ENCODE peak calls at places on chromosome 7, in eight cellular contexts. R is GF-D8, W is chondrocyte, L is psoas muscle, M is amniotic stem cell, A is Kasumi-1, X is adrenal gland, T is sigmoid colon. Z is an unnamed sample.
A peak's percentile ranks its signal among the peaks of the same experiment; 100 is the strongest.

GRCh38 chr7:40793132-40793531 is 658.3 kb downstream of the SUGCT start:
- DNase-seq in A (no peak), M (no peak), R (no peak), W (no peak), T (no peak), X (no peak), L (no peak), Z (no peak)

GRCh38 chr7:69373171-69374035 is 224.9 kb upstream of the AUTS2 start:
- DNase-seq in M (no peak), W (no peak), A (no peak), T (no peak), L (no peak), X (no peak), R (peak; percentile 78), Z (no peak)

GRCh38 chr7:45140827-45141226 is 16.8 kb upstream of the RAMP3 start:
- DNase-seq in W (no peak), R (peak; percentile 41), L (no peak), X (no peak), A (peak; percentile 38), T (no peak), M (no peak), Z (no peak)

GRCh38 chr7:119664601-119665000 is 608.4 kb upstream of the KCND2 start:
- DNase-seq in W (no peak), R (no peak), A (no peak), L (no peak), T (no peak), M (peak; percentile 44), X (no peak), Z (no peak)

GRCh38 chr7:26155531-26156375 is 3.8 kb downstream of the NFE2L3 start:
- DNase-seq in W (no peak), M (no peak), L (no peak), T (no peak), A (no peak), X (no peak), R (no peak), Z (no peak)

GRCh38 chr7:3154881-3155494 is 111.3 kb upstream of the CARD11 start:
- DNase-seq in A (peak; percentile 51), M (no peak), W (no peak), L (no peak), T (peak; percentile 60), X (peak; percentile 21), R (peak; percentile 33), Z (no peak)

GRCh38 chr7:113521468-113521867 is 397.3 kb downstream of the PPP1R3A start:
- DNase-seq in A (no peak), X (no peak), R (no peak), T (no peak), M (no peak), W (no peak), L (no peak), Z (no peak)

GRCh38 chr7:157228864-157229422 is 90.2 kb downstream of the UBE3C start:
- DNase-seq in W (no peak), A (peak; percentile 50), X (no peak), M (no peak), T (no peak), L (no peak), R (no peak), Z (no peak)

GRCh38 chr7:129828989-129829676 is 123.6 kb downstream of the UBE2H start:
- DNase-seq in L (no peak), X (no peak), M (no peak), W (no peak), T (no peak), R (no peak), A (peak; percentile 16), Z (no peak)

GRCh38 chr7:135251502-135252327 is 18.1 kb downstream of the STRA8 start:
- DNase-seq in L (no peak), W (no peak), A (no peak), M (no peak), X (no peak), T (peak; percentile 27), R (no peak), Z (no peak)

GRCh38 chr7:107167483-107168232 is 1.1 kb upstream of the HBP1 start:
- DNase-seq in M (peak; percentile 59), R (peak; percentile 46), W (no peak), T (no peak), A (peak; percentile 89), X (no peak), L (peak; percentile 59), Z (no peak)

GRCh38 chr7:121344497-121344896 is 15.7 kb downstream of the WNT16 start:
- DNase-seq in L (no peak), X (no peak), A (no peak), R (no peak), W (no peak), T (no peak), M (no peak), Z (no peak)

GRCh38 chr7:150351587-150352194 is 10.3 kb upstream of the RARRES2 start:
- DNase-seq in X (no peak), L (no peak), W (no peak), R (no peak), A (no peak), T (peak; percentile 21), M (no peak), Z (no peak)

GRCh38 chr7:84191261-84191660 is 3.3 kb downstream of the SEMA3A start:
- DNase-seq in R (no peak), L (no peak), X (no peak), T (no peak), M (no peak), W (no peak), A (no peak), Z (no peak)

GRCh38 chr7:85630904-85631582 is 444.2 kb upstream of the SEMA3D start:
- DNase-seq in X (no peak), W (no peak), L (no peak), M (no peak), R (no peak), T (no peak), A (peak; percentile 55), Z (no peak)

GRCh38 chr7:108598153-108598552 is 28.5 kb downstream of the DNAJB9 start:
- DNase-seq in R (no peak), X (no peak), A (no peak), T (no peak), W (no peak), L (no peak), M (no peak), Z (no peak)

GRCh38 chr7:8133188-8133848 is 128.6 kb downstream of the ICA1 start:
- DNase-seq in R (no peak), A (no peak), L (no peak), M (no peak), T (no peak), W (no peak), X (no peak), Z (no peak)

GRCh38 chr7:31308642-31309041 is 31.9 kb downstream of the NEUROD6 start:
- DNase-seq in L (no peak), A (no peak), R (no peak), W (no peak), M (no peak), X (no peak), T (no peak), Z (no peak)

GRCh38 chr7:24756989-24757798 is at the start of gene GSDME:
- DNase-seq in W (no peak), A (no peak), M (peak; percentile 46), L (peak; percentile 77), R (no peak), X (peak; percentile 53), T (peak; percentile 80), Z (peak; percentile 74)

GRCh38 chr7:137930616-137931015 is 71.3 kb downstream of the CREB3L2 start:
- DNase-seq in A (no peak), W (no peak), R (no peak), T (no peak), M (peak; percentile 80), X (no peak), L (no peak), Z (no peak)

GRCh38 chr7:480531-481218 is 39.0 kb downstream of the PDGFA start:
- DNase-seq in W (peak; percentile 84), T (peak; percentile 60), R (no peak), X (no peak), L (no peak), A (no peak), M (no peak), Z (peak; percentile 44)

GRCh38 chr7:64618785-64619456 is 47.0 kb upstream of the ZNF107 start:
- DNase-seq in X (peak; percentile 43), R (peak; percentile 33), A (peak; percentile 74), T (no peak), L (no peak), W (no peak), M (no peak), Z (no peak)

GRCh38 chr7:151060416-151061234 is 1.2 kb downstream of the SLC4A2 start:
- DNase-seq in M (no peak), R (no peak), X (peak; percentile 51), T (peak; percentile 82), W (no peak), L (no peak), A (peak; percentile 33), Z (no peak)

GRCh38 chr7:71752171-71752935 is 620.4 kb downstream of the GALNT17 start:
- DNase-seq in L (peak; percentile 19), W (no peak), A (peak; percentile 21), M (no peak), R (no peak), T (no peak), X (peak; percentile 74), Z (peak; percentile 63)

GRCh38 chr7:92368741-92369140 is 78.5 kb upstream of the GATAD1 start:
- DNase-seq in X (no peak), W (no peak), A (no peak), T (no peak), R (no peak), M (no peak), L (no peak), Z (no peak)

GRCh38 chr7:155363146-155363539 is 65.5 kb downstream of the INSIG1 start:
- DNase-seq in R (no peak), M (no peak), W (peak; percentile 53), T (no peak), A (no peak), L (no peak), X (no peak), Z (no peak)

GRCh38 chr7:7640221-7641128 is at the start of gene UMAD1:
- DNase-seq in T (peak; percentile 99), A (peak; percentile 90), L (peak; percentile 98), X (peak; percentile 98), W (peak; percentile 99), M (peak; percentile 99), R (peak; percentile 99), Z (peak; percentile 99)

GRCh38 chr7:88184848-88185304 is 35.0 kb downstream of the SRI start:
- DNase-seq in T (no peak), R (no peak), X (no peak), A (peak; percentile 21), L (no peak), W (no peak), M (no peak), Z (no peak)

GRCh38 chr7:71865169-71865568 is 547.0 kb downstream of the CALN1 start:
- DNase-seq in M (no peak), R (no peak), L (no peak), X (no peak), W (no peak), T (no peak), A (no peak), Z (no peak)

GRCh38 chr7:45221896-45222604 is 64.5 kb downstream of the RAMP3 start:
- DNase-seq in R (no peak), A (no peak), X (no peak), M (no peak), T (no peak), W (no peak), L (no peak), Z (no peak)

GRCh38 chr7:2477447-2478386 is 1.5 kb upstream of the GRIFIN start:
- DNase-seq in M (peak; percentile 12), R (peak; percentile 76), L (peak; percentile 69), X (peak; percentile 65), T (no peak), A (peak; percentile 17), W (peak; percentile 90), Z (peak; percentile 81)

GRCh38 chr7:77276120-77276519 is 76.5 kb upstream of the FGL2 start:
- DNase-seq in R (no peak), X (no peak), M (no peak), A (no peak), T (no peak), W (no peak), L (no peak), Z (no peak)

GRCh38 chr7:28151965-28152364 is 28.6 kb downstream of the JAZF1 start:
- DNase-seq in X (no peak), M (no peak), A (no peak), W (no peak), L (no peak), T (no peak), R (no peak), Z (no peak)

GRCh38 chr7:143901360-143901709 is 641 bp downstream of the TCAF1 start:
- DNase-seq in X (peak; percentile 47), T (peak; percentile 78), R (no peak), W (no peak), M (peak; percentile 38), L (peak; percentile 35), A (no peak), Z (peak; percentile 70)